ENCODE peak calls at places on chromosomes 1 and 21, in seven cellular contexts. T, N, Y, B, E, Q and D are unnamed samples.

GRCh38 chr1:44110916-44111315 is 7.7 kb upstream of the KLF17 start:
- DNase-seq in T (no peak), N (no peak), Y (no peak), B (no peak), E (no peak), Q (no peak), D (no peak)

GRCh38 chr21:42047821-42048613 is 23.1 kb upstream of the UMODL1 start:
- DNase-seq in T (no peak), N (peak; percentile 36), Y (peak; percentile 82), B (no peak), E (no peak), Q (peak; percentile 78), D (peak; percentile 50)

GRCh38 chr1:112363636-112364035 is 32.4 kb upstream of the CTTNBP2NL start:
- DNase-seq in T (no peak), N (no peak), Y (no peak), B (no peak), E (no peak), Q (no peak), D (no peak)

GRCh38 chr21:15195768-15196167 is 131.0 kb upstream of the NRIP1 start:
- DNase-seq in T (no peak), N (no peak), Y (no peak), B (no peak), E (no peak), Q (no peak), D (no peak)

GRCh38 chr1:50275564-50275963 is 147.7 kb downstream of the DMRTA2 start:
- DNase-seq in T (no peak), N (no peak), Y (no peak), B (no peak), E (no peak), Q (no peak), D (no peak)

GRCh38 chr1:12771186-12771585 is 2.4 kb upstream of the PRAMEF12 start:
- DNase-seq in T (no peak), N (no peak), Y (no peak), B (no peak), E (no peak), Q (no peak), D (no peak)

GRCh38 chr21:44582980-44583799 is 2.8 kb upstream of the KRTAP10-5 start:
- DNase-seq in T (no peak), N (no peak), Y (no peak), B (no peak), E (no peak), Q (no peak), D (no peak)

GRCh38 chr1:101723415-101723814 is 273.3 kb downstream of the OLFM3 start:
- DNase-seq in T (no peak), N (no peak), Y (no peak), B (no peak), E (no peak), Q (no peak), D (no peak)

GRCh38 chr1:202498542-202498941 is 150.0 kb downstream of the PPP1R12B start:
- DNase-seq in T (no peak), N (no peak), Y (no peak), B (no peak), E (no peak), Q (no peak), D (no peak)

GRCh38 chr1:78718566-78718965 is 68.9 kb downstream of the IFI44 start:
- DNase-seq in T (no peak), N (no peak), Y (no peak), B (no peak), E (no peak), Q (no peak), D (no peak)

GRCh38 chr1:95263400-95263799 is 29.4 kb downstream of the RWDD3 start:
- DNase-seq in T (no peak), N (no peak), Y (no peak), B (no peak), E (no peak), Q (no peak), D (no peak)

GRCh38 chr1:183467687-183468086 is 4.6 kb upstream of the SMG7 start:
- DNase-seq in T (no peak), N (peak; percentile 67), Y (no peak), B (no peak), E (no peak), Q (no peak), D (no peak)

GRCh38 chr1:19749685-19750084 is 50.0 kb downstream of the TMCO4 start:
- DNase-seq in T (no peak), N (no peak), Y (no peak), B (no peak), E (no peak), Q (no peak), D (no peak)

GRCh38 chr1:47711848-47712492 is 274.1 kb downstream of the FOXD2 start:
- DNase-seq in T (no peak), N (no peak), Y (no peak), B (no peak), E (no peak), Q (no peak), D (no peak)

GRCh38 chr1:6037338-6037762 is 8.3 kb upstream of the KCNAB2 start:
- DNase-seq in T (no peak), N (no peak), Y (no peak), B (no peak), E (no peak), Q (no peak), D (no peak)

GRCh38 chr1:8754993-8755392 is 62.4 kb downstream of the RERE start:
- DNase-seq in T (no peak), N (no peak), Y (no peak), B (no peak), E (no peak), Q (no peak), D (peak; percentile 49)

GRCh38 chr1:116064616-116065015 is 46.6 kb upstream of the MAB21L3 start:
- DNase-seq in T (no peak), N (peak; percentile 17), Y (no peak), B (no peak), E (no peak), Q (no peak), D (no peak)

GRCh38 chr21:33825419-33825818 is 90.2 kb downstream of the ATP5PO start:
- DNase-seq in T (no peak), N (no peak), Y (no peak), B (no peak), E (no peak), Q (no peak), D (no peak)

GRCh38 chr1:63892632-63893395 is 119.0 kb downstream of the ROR1 start:
- DNase-seq in T (no peak), N (peak; percentile 28), Y (no peak), B (no peak), E (no peak), Q (peak; percentile 80), D (no peak)

GRCh38 chr1:39147099-39148025 is 57.1 kb upstream of the MACF1 start:
- DNase-seq in T (no peak), N (no peak), Y (no peak), B (no peak), E (no peak), Q (no peak), D (no peak)

GRCh38 chr1:39145651-39145970 is 58.9 kb upstream of the MACF1 start:
- DNase-seq in T (no peak), N (peak; percentile 72), Y (no peak), B (no peak), E (no peak), Q (no peak), D (no peak)

GRCh38 chr1:39148942-39149341 is 55.6 kb upstream of the MACF1 start:
- DNase-seq in T (no peak), N (no peak), Y (no peak), B (no peak), E (no peak), Q (no peak), D (no peak)

GRCh38 chr1:39144943-39145650 is 59.4 kb upstream of the MACF1 start:
- DNase-seq in T (no peak), N (no peak), Y (no peak), B (no peak), E (no peak), Q (no peak), D (no peak)

DNA sequence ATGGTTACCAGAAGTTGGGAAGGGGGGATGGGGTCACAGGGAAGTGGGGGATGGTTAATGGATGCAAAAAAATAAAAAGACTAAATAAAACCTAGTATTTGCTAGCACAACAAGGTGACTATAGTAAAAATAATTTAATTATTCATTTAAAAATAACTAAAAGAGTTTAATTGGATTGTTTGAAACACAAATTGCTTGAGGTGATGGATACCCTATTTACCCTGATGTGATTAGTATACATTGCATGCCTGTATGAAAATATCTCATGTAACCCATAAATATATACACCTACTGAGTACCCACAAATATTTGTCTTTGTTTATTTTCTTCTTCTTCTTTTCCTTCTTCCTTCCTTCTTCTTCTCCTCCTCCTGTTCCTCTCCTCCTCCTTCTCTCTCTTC is 57.8 kb upstream of the MACF1 start:
- DNase-seq in T (no peak), N (no peak), Y (no peak), B (no peak), E (no peak), Q (no peak), D (no peak)
- H3K4me1 ChIP-seq in T (peaks cover 71% of the 10 kb centered on the region), N (peaks cover 47% of the 10 kb centered on the region), Y (peaks cover 26% of the 10 kb centered on the region), B (no peaks in the 10 kb centered on the region), E (peaks cover 13% of the 10 kb centered on the region), Q (peaks cover 21% of the 10 kb centered on the region), D (no peaks in the 10 kb centered on the region)

GRCh38 chr1:246642719-246643118 is 76.5 kb downstream of the CNST start:
- DNase-seq in T (no peak), N (no peak), Y (no peak), B (no peak), E (no peak), Q (no peak), D (no peak)

GRCh38 chr1:246647513-246647912 is 76.7 kb upstream of the SCCPDH start:
- DNase-seq in T (no peak), N (no peak), Y (no peak), B (no peak), E (no peak), Q (no peak), D (no peak)

GRCh38 chr1:246641394-246641793 is 75.1 kb downstream of the CNST start:
- DNase-seq in T (no peak), N (no peak), Y (no peak), B (no peak), E (no peak), Q (no peak), D (no peak)

GRCh38 chr1:246651012-246651411 is 73.2 kb upstream of the SCCPDH start:
- DNase-seq in T (no peak), N (no peak), Y (no peak), B (no peak), E (no peak), Q (no peak), D (no peak)

GRCh38 chr1:246647113-246647512 is 77.1 kb upstream of the SCCPDH start:
- DNase-seq in T (no peak), N (no peak), Y (no peak), B (no peak), E (no peak), Q (no peak), D (peak; percentile 55)
- TF ChIP-seq CTCF in T (peak; percentile 32), N (no peak), Y (no peak), B (no peak), E (no peak), Q (no peak), D (peak; percentile 18)

DNA sequence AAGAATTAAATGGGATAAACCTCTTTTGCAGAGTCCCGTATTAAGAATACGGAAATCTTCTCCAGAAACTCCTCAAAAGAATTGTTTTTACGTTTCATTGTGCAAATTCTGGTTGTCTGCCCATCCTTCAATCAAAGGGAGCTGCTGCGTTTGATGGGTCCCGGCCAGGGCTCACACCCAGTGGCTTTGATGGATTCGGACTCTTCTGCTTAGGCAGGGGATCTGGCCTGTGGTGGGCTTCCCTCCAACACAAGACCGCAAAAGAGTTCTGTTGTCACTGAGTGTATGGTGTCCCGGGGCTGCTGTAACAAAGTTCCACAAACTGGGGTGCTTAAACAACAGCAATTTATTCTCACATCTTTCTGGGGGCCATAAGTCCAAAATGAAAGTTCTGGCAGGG is 402.0 kb downstream of the PCP4 start:
- DNase-seq in T (no peak), N (no peak), Y (no peak), B (no peak), E (no peak), Q (no peak), D (no peak)
- H3K9me3 ChIP-seq in T (no peaks in the 10 kb centered on the region), N (no peaks in the 10 kb centered on the region), Y (no peaks in the 10 kb centered on the region), B (no peaks in the 10 kb centered on the region), E (no peaks in the 10 kb centered on the region), Q (no peaks in the 10 kb centered on the region), D (no peaks in the 10 kb centered on the region)

GRCh38 chr1:109877776-109878175 is 32.9 kb upstream of the CSF1 start:
- DNase-seq in T (no peak), N (no peak), Y (no peak), B (no peak), E (no peak), Q (no peak), D (no peak)
- H3K4me1 ChIP-seq in T (peaks cover 35% of the 10 kb centered on the region), N (peaks cover 36% of the 10 kb centered on the region), Y (peaks cover 72% of the 10 kb centered on the region), B (peaks cover 5% of the 10 kb centered on the region), E (no peaks in the 10 kb centered on the region), Q (peaks cover 55% of the 10 kb centered on the region), D (no peaks in the 10 kb centered on the region)